ENCODE peak calls at places on chromosomes 16 and 17, in five cellular contexts. P, E, R, A and W are unnamed samples.

GRCh38 chr17:56934280-56934679 is 20.4 kb upstream of the TRIM25 start:
- DNase-seq in A (no peak), E (no peak), P (no peak), R (no peak), W (no peak)

GRCh38 chr16:49150341-49150740 is 131.3 kb downstream of the CBLN1 start:
- DNase-seq in E (no peak), R (no peak), A (no peak), P (no peak), W (peak; percentile 84)

GRCh38 chr16:78704421-78704820 is 605.0 kb downstream of the WWOX start:
- DNase-seq in P (no peak), A (no peak), R (no peak), E (no peak), W (no peak)

GRCh38 chr17:70172921-70173320 is 3.6 kb downstream of the KCNJ2 start:
- DNase-seq in P (no peak), R (peak; percentile 39), A (no peak), E (no peak), W (no peak)

GRCh38 chr16:31083981-31084380 is 4.8 kb downstream of the PRSS53 start:
- DNase-seq in A (no peak), E (no peak), R (no peak), P (no peak), W (peak; percentile 41)

GRCh38 chr17:64662774-64663367 is 764 bp upstream of the SMURF2 start:
- DNase-seq in P (no peak), E (no peak), A (no peak), R (peak; percentile 66), W (no peak)

GRCh38 chr16:90019543-90020259 is 445 bp upstream of the DBNDD1 start:
- DNase-seq in P (no peak), A (no peak), R (peak; percentile 66), E (peak; percentile 36), W (peak; percentile 33)

GRCh38 chr16:89958068-89958467 is 9.5 kb downstream of the DEF8 start:
- DNase-seq in E (peak; percentile 61), R (no peak), A (no peak), P (no peak), W (peak; percentile 27)

GRCh38 chr17:80949451-80950421 is 41.9 kb upstream of the CHMP6 start:
- DNase-seq in E (no peak), P (no peak), A (no peak), R (no peak), W (no peak)

GRCh38 chr17:20191066-20191465 is 181.9 kb downstream of the SPECC1 start:
- DNase-seq in E (no peak), P (no peak), A (no peak), R (no peak), W (no peak)

GRCh38 chr16:83888672-83889044 is 10.3 kb upstream of the MLYCD start:
- DNase-seq in P (no peak), R (no peak), A (no peak), E (no peak), W (no peak)

GRCh38 chr17:58176200-58176599 is 9.4 kb downstream of the OR4D2 start:
- DNase-seq in E (no peak), A (no peak), R (peak; percentile 23), P (no peak), W (no peak)

GRCh38 chr16:65689726-65690125 is 567.9 kb upstream of the CDH11 start:
- DNase-seq in P (no peak), A (no peak), E (no peak), R (no peak), W (no peak)

GRCh38 chr17:36937001-36937960 is at the start of gene LHX1:
- DNase-seq in R (no peak), E (no peak), A (no peak), P (no peak), W (no peak)

GRCh38 chr17:3724373-3725077 is 822 bp downstream of the HASPIN start:
- DNase-seq in E (no peak), A (no peak), R (no peak), P (no peak), W (no peak)

GRCh38 chr16:72044825-72045359 is 9.4 kb upstream of the HP start:
- DNase-seq in E (no peak), R (no peak), P (no peak), A (no peak), W (no peak)

GRCh38 chr16:1825864-1826690 is 548 bp downstream of the HAGH start:
- DNase-seq in A (no peak), E (peak; percentile 77), P (no peak), R (no peak), W (peak; percentile 57)

GRCh38 chr17:68344701-68345136 is 53.4 kb downstream of the ARSG start:
- DNase-seq in P (no peak), E (no peak), R (no peak), A (no peak), W (no peak)

GRCh38 chr16:84826558-84826941 is 6.8 kb downstream of the CRISPLD2 start:
- DNase-seq in R (no peak), P (no peak), A (peak; percentile 83), E (no peak), W (no peak)

GRCh38 chr16:88686062-88686438 is 257 bp downstream of the SNAI3 start:
- DNase-seq in E (no peak), P (no peak), R (peak; percentile 39), A (no peak), W (peak; percentile 74)

GRCh38 chr17:48646183-48647102 is 20.3 kb upstream of the HOXB9 start:
- DNase-seq in P (no peak), A (no peak), E (no peak), R (no peak), W (no peak)

GRCh38 chr17:48644910-48645557 is 18.9 kb upstream of the HOXB9 start:
- DNase-seq in P (no peak), R (no peak), A (no peak), E (no peak), W (no peak)

GRCh38 chr17:48645639-48646182 is 19.6 kb upstream of the HOXB9 start:
- DNase-seq in R (no peak), A (no peak), P (no peak), E (no peak), W (no peak)

GRCh38 chr17:48647964-48648245 is 21.7 kb upstream of the HOXB9 start:
- DNase-seq in R (no peak), P (no peak), E (no peak), A (no peak), W (no peak)

DNA sequence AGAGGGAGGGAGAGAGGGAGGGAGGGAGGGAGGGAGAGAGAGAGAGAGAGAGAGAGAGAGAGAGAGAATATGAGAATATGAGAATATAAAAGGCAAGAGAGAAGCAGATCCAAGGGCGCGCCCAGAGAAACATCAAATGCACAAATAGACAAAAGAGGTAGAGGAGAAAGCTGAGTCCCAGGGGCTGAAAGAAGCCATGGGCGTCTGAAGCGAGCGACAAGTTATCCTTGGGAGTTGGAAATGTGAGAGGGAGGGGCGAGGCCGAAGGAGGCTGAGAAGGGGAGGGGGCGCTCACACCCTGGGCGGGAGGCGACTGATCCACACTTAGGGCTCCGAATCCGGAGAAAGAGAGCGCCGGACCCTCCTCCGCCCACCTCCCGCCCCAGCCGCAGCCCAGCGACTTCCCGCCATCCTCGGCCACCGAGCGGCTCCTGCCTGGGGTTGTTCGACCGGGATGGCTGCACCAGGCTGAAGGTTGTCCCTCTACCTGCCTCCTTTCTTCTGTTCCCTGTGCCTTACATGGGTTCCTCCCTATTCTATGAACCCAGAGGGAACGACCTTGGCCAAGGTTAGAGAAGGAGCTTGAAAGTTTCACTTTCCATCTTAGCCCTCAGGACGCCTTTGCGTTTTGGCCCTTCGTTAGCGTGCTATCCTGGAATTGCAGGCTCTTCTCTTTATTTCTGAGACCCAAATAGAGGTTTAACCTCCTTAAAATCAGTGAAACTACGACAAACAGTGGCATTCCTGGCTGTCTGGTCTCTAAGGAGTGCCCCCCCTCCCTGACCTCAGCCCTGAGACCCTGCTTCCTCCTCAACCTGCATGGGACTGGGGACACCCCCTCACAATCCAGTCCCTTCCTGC is 21.2 kb upstream of the HOXB9 start:
- DNase-seq in R (no peak), P (no peak), E (no peak), A (no peak), W (no peak)
- H3K27ac ChIP-seq in R (no peak overlapping the region), P (no peak overlapping the region), E (no peak overlapping the region), A (no peak overlapping the region), W (no peak overlapping the region)

GRCh38 chr16:81861503-81861902 is 82.4 kb downstream of the PLCG2 start:
- DNase-seq in R (no peak), E (no peak), P (no peak), A (no peak), W (no peak)

GRCh38 chr16:81860867-81861266 is 81.8 kb downstream of the PLCG2 start:
- DNase-seq in E (no peak), A (no peak), P (no peak), R (no peak), W (no peak)

GRCh38 chr16:81863630-81864352 is 84.7 kb downstream of the PLCG2 start:
- DNase-seq in A (no peak), R (no peak), P (no peak), E (no peak), W (no peak)

GRCh38 chr16:81861915-81862314 is 82.8 kb downstream of the PLCG2 start:
- DNase-seq in A (no peak), E (peak; percentile 19), P (no peak), R (no peak), W (no peak)

GRCh38 chr16:81860310-81860709 is 81.2 kb downstream of the PLCG2 start:
- DNase-seq in E (no peak), P (no peak), R (no peak), A (no peak), W (no peak)
- H3K27ac ChIP-seq in E (no peak overlapping the region), P (no peak overlapping the region), R (no peak overlapping the region), A (no peak overlapping the region), W (peak overlapping the region; percentile 66)

DNA sequence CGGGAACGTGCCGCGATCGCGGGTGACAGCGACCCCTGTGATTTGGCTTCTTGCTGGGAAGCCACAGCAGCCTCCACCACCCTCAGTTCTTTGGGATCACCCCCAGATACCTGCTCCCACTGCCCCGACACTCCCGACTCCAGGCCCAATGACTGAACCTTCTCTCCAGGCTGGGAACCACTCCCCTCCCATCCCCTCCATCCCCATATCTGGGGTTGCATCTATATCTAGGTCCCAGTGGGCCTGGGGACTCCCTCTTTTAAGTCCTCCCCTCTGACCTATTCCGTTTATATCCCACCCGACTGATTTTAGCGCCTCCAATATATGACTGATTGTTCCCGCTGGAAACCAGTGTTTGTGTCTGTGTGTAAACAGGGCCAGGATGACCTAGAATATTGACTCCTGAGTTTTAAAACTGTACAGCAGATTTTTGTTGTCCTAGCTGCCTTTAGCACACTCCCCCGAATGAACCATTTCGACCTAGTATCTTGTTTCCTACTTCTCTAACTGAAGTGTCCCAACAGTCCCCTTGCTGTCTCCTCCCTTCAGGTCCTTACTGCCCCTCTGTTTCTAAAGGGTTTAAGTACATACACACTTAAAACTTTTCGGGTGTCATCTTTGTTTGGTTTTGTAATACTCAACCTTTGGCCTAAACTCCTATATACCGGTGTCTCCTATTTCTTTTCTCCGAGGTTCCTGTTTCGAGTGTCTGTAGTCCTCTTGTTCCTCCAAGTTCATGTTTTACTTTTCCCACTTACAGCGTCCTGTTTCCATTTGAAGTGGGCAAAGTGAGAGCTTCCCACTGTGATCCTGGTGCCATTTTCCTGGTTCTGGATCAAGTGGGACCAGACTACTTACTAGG is 831 bp downstream of the PSMD3 start:
- DNase-seq in P (no peak), A (no peak), R (no peak), E (no peak), W (no peak)
- H3K27ac ChIP-seq in P (peak overlapping the region; percentile 93), A (peak overlapping the region; percentile 42), R (peak overlapping the region; percentile 57), E (peak overlapping the region; percentile 90), W (peak overlapping the region; percentile 54)

GRCh38 chr16:57592591-57593003 is 35.8 kb upstream of the ADGRG1 start:
- DNase-seq in R (no peak), P (no peak), E (no peak), A (no peak), W (no peak)
- H3K27ac ChIP-seq in R (no peak overlapping the region), P (no peak overlapping the region), E (no peak overlapping the region), A (no peak overlapping the region), W (no peak overlapping the region)

GRCh38 chr17:6596511-6596910 is 40.2 kb upstream of the PITPNM3 start:
- DNase-seq in R (no peak), P (no peak), E (no peak), A (no peak), W (no peak)
- H3K27ac ChIP-seq in R (no peak overlapping the region), P (no peak overlapping the region), E (no peak overlapping the region), A (no peak overlapping the region), W (no peak overlapping the region)